ENCODE peak calls at places on chromosomes 7 and 10, in five cellular contexts. S, N, Q, H and P are unnamed samples. For H3K4me1 and H3K9me3, the result is how much of the 10 kb centered on the place peaks cover.

GRCh38 chr10:86293323-86293840 is 73.2 kb downstream of the GRID1 start:
- DNase-seq in S (no peak), N (no peak), Q (no peak), H (no peak), P (no peak)

GRCh38 chr7:19508124-19508523 is 200.7 kb downstream of the POLR1F start:
- DNase-seq in S (no peak), N (no peak), Q (no peak), H (no peak), P (no peak)

GRCh38 chr10:30459283-30459682 is 25.3 kb downstream of the MAP3K8 start:
- DNase-seq in S (no peak), N (peak), Q (peak), H (no peak), P (peak)

GRCh38 chr10:50552771-50553535 is 70.8 kb downstream of the SGMS1 start:
- DNase-seq in S (no peak), N (no peak), Q (peak), H (no peak), P (no peak)

GRCh38 chr10:38228394-38228793 is 134.3 kb downstream of the ZNF37A start:
- DNase-seq in S (no peak), N (no peak), Q (no peak), H (no peak), P (no peak)

GRCh38 chr10:45421231-45422097 is 47.4 kb downstream of the ALOX5 start:
- DNase-seq in S (no peak), N (no peak), Q (peak), H (no peak), P (no peak)

GRCh38 chr10:65090991-65091390 is 1569.8 kb downstream of the REEP3 start:
- DNase-seq in S (no peak), N (no peak), Q (no peak), H (no peak), P (no peak)

GRCh38 chr7:2471396-2471795 is 4.8 kb downstream of the GRIFIN start:
- DNase-seq in S (no peak), N (peak), Q (no peak), H (peak), P (no peak)

GRCh38 chr7:139121-139520 is 53.2 kb upstream of the FAM20C start:
- DNase-seq in S (no peak), N (no peak), Q (no peak), H (no peak), P (no peak)

GRCh38 chr10:102241444-102242117 is at the start of gene PITX3:
- DNase-seq in S (peak), N (peak), Q (peak), H (peak), P (peak)

GRCh38 chr7:71801996-71802395 is 610.1 kb downstream of the CALN1 start:
- DNase-seq in S (no peak), N (no peak), Q (no peak), H (no peak), P (no peak)

GRCh38 chr7:123748734-123749536 is at the start of gene WASL:
- DNase-seq in S (no peak), N (peak), Q (peak), H (peak), P (peak)
- H3K4me1 ChIP-seq in S (under half), N (under half), Q (half or more), H (under half), P (under half)

GRCh38 chr7:157906583-157906982 is 569.8 kb downstream of the DNAJB6 start:
- DNase-seq in S (no peak), N (no peak), Q (no peak), H (no peak), P (no peak)

GRCh38 chr7:157910446-157910845 is 573.6 kb downstream of the DNAJB6 start:
- DNase-seq in S (no peak), N (no peak), Q (no peak), H (no peak), P (peak)

GRCh38 chr7:157907091-157907490 is 570.3 kb downstream of the DNAJB6 start:
- DNase-seq in S (no peak), N (peak), Q (no peak), H (no peak), P (no peak)

GRCh38 chr7:157907998-157908782 is 571.4 kb downstream of the DNAJB6 start:
- DNase-seq in S (no peak), N (peak), Q (no peak), H (no peak), P (no peak)

DNA sequence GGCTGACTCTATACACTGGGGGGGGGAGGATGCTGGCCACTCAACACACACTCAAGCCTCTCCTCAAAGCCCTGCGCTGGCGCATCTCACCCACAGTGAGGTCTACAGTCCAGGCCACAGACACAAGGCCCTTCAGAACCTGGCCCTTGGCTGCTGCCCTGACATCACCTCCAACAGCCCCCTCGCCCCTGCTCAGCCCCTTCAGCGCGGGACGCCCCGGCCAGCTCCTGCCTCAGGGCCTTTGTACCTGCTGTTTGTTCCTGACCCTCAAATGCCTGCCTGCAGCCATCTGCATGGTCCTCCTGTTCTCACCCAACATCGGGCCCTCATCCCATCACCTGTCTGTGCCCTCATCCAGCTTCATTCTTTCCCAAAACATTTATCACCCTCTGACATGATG is 572.6 kb downstream of the DNAJB6 start:
- DNase-seq in S (no peak), N (peak), Q (no peak), H (no peak), P (peak)
- H3K9me3 ChIP-seq in S (under half), N (under half), Q (under half), H (under half), P (under half)

GRCh38 chr10:52566471-52567246 is 205.9 kb downstream of the MBL2 start:
- DNase-seq in S (peak), N (no peak), Q (no peak), H (peak), P (no peak)
- TF ChIP-seq CTCF in S (peak), N (peak), Q (peak), H (peak), P (peak)

GRCh38 chr7:128860158-128861073 is 2.2 kb upstream of the ATP6V1F start:
- DNase-seq in S (no peak), N (no peak), Q (no peak), H (no peak), P (no peak)
- H3K4me1 ChIP-seq in S (under half), N (under half), Q (under half), H (under half), P (under half)

DNA sequence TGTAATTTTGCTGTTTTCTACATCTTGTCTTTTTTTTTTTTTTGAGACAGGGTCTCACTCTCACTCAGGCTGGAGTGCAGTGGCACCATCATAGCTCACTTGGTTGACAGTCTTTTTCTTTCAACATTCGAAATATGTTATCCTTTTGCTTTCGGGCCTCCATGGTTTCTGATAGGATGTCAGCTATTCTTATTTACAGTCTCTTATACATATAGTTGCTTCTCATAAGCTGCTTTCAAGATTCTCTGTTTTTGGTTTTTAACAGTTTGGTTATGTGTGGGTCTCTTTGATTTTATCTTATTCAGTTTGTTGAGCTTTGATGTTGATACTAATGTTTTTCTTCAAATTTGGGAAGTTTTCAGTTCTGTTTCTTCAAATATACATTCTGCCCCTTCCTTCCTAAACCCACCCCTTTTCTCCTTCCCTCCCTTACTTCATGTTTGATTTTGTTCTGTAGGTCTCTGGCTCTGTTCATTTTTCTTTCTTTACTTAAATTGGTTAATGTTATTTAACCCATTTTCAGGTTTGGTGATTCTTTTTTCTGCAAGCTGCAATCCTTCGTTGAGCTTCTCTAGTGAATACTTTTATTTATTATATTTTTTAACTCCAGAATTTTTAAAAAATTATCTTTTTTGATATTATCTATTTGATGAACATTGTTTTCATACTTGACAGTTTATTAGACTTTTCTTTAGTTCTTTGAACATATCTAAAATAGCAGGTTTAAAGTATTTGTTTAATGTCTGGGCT is 19.3 kb downstream of the SEPTIN7 start:
- DNase-seq in S (no peak), N (no peak), Q (no peak), H (no peak), P (no peak)
- H3K9me3 ChIP-seq in S (under half), N (under half), Q (under half), H (under half), P (under half)

DNA sequence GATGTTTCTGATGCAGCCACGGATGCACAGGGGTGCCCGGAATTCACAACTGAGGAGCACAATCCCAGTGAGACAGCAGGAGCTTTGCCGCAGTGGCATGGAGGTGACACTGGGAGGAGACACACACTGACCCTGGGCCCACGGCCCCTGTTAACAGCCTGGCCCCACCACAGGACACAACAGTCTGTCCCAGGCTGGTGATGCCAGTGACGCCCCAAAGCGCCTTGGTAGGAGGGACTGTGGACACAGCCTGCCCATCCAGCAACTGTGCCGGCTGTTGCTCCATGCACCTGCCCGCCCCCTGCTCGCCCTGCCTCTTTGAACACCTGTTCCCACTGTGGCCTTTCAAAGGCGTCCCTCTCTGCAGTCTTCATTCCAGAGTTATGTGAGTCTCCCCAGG is 49.8 kb downstream of the KLF6 start:
- DNase-seq in S (no peak), N (no peak), Q (no peak), H (no peak), P (no peak)
- TF ChIP-seq CTCF in S (peak), N (no peak), Q (no peak), H (no peak), P (peak)

DNA sequence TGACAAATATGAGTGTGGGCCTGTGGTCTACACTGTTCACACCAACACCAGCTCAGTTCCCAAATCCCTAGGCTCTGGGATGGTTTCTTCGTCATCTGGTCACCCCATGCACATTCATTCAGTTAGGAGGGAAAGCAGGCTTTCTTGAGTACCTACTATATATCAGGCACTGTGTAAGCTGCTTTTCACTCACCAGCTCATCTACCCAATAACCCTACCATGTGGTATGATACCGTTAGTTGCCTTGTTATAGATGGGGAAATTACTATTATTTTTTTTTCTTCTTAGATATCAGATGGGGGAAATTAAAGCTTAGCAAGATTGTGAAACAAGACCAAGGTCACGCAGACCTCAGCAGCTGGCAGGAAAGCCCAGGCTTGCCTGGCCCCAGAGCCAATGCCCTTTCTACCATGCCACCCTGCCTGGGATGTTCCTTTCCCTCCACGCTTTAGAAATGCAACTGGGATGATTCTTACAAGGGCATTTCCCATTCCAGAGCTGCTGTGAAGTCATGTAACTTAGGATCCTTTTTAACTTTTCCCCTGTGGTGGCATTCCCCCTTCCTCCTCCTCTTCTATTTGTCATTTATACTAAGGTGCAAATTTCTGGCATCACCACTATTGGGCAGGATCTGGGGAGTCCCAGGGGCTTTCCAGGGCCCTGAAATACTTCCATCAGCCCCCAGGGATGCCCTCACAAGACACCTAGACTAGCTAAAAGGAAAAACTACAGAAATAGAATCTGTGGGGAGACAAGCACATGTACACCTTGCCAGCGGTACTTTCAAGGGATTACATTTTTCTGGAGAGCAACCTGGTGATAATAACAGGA is 93.1 kb upstream of the EFCAB10 start:
- DNase-seq in S (no peak), N (no peak), Q (no peak), H (no peak), P (no peak)
- H3K4me1 ChIP-seq in S (under half), N (under half), Q (half or more), H (under half), P (half or more)